ENCODE peak calls at places on chromosome 14, in six cellular contexts. D is stimulated activated CD4-positive, alpha-beta T cell treated with anti-CD3 and anti-CD28 coated beads, Interleukin-4, amount 100 ng/mL, for 1 hour; L is NCI-H187 treated with DMSO at 0.1 percent for 48 hours; A is NCI-H1694 treated with DMSO at 0.1 percent for 48 hours; N is lung; Y is NCI-H1092. I is an unnamed sample.

GRCh38 chr14:49303952-49304516 is 282.1 kb downstream of the RPS29 start:
- DNase-seq in D (no peak), L (no peak), A (peak; percentile 68), N (no peak), Y (no peak), I (no peak)

GRCh38 chr14:38808734-38809455 is 294.1 kb downstream of the SEC23A start:
- DNase-seq in D (no peak), L (no peak), A (no peak), N (no peak), Y (no peak), I (no peak)

GRCh38 chr14:31357279-31357678 is 63.1 kb downstream of the HEATR5A start:
- DNase-seq in D (no peak), L (no peak), A (no peak), N (no peak), Y (no peak), I (no peak)

GRCh38 chr14:61894452-61895077 is 132.3 kb downstream of the SNAPC1 start:
- DNase-seq in D (peak; percentile 61), L (peak; percentile 65), A (peak; percentile 99), N (peak; percentile 46), Y (peak; percentile 74), I (peak; percentile 11)

GRCh38 chr14:36449903-36450302 is 70.1 kb downstream of the NKX2-1 start:
- DNase-seq in D (no peak), L (no peak), A (no peak), N (no peak), Y (no peak), I (no peak)

GRCh38 chr14:63901434-63902085 is 48.8 kb downstream of the SYNE2 start:
- DNase-seq in D (no peak), L (no peak), A (no peak), N (no peak), Y (no peak), I (no peak)

GRCh38 chr14:76811561-76811960 is 1.1 kb downstream of the ANGEL1 start:
- DNase-seq in D (no peak), L (no peak), A (no peak), N (no peak), Y (no peak), I (no peak)

GRCh38 chr14:99320105-99320572 is 48.1 kb upstream of the BCL11B start:
- DNase-seq in D (peak; percentile 76), L (peak; percentile 12), A (peak; percentile 94), N (no peak), Y (peak; percentile 20), I (no peak)

GRCh38 chr14:76715102-76715926 is 46.0 kb upstream of the VASH1 start:
- DNase-seq in D (no peak), L (no peak), A (peak; percentile 100), N (peak; percentile 15), Y (no peak), I (no peak)

GRCh38 chr14:77761205-77761931 is 412 bp upstream of the SNW1 start:
- DNase-seq in D (no peak), L (peak; percentile 94), A (peak; percentile 49), N (peak; percentile 31), Y (peak; percentile 5), I (peak; percentile 11)

GRCh38 chr14:75631453-75631831 is 29.2 kb downstream of the ERG28 start:
- DNase-seq in D (no peak), L (no peak), A (no peak), N (no peak), Y (no peak), I (no peak)

GRCh38 chr14:95077380-95077779 is 79.9 kb downstream of the DICER1 start:
- DNase-seq in D (no peak), L (peak; percentile 37), A (no peak), N (no peak), Y (no peak), I (no peak)

I was measured in hippocampal formation.